ENCODE peak calls at places on chromosome 2, in seven cellular contexts. P, A, S, N, Y, O and Q are unnamed samples. For H3K4me1, the result is how much of the 10 kb centered on the place peaks cover.

GRCh38 chr2:240429341-240429871 is 6.1 kb upstream of the GPC1 start:
- DNase-seq in N (peak), P (no peak), S (no peak), Y (peak), A (no peak), O (no peak), Q (peak)

GRCh38 chr2:86368181-86368824 is 30.9 kb upstream of the REEP1 start:
- DNase-seq in A (peak), N (peak), P (peak), Y (peak), O (peak), S (peak), Q (peak)

GRCh38 chr2:21452263-21452662 is 328.5 kb downstream of the TDRD15 start:
- DNase-seq in O (no peak), A (no peak), P (no peak), Y (peak), N (no peak), S (no peak), Q (no peak)

GRCh38 chr2:237412646-237413292 is 1.2 kb downstream of the COL6A3 start:
- DNase-seq in P (no peak), O (no peak), S (no peak), Y (no peak), A (no peak), N (peak), Q (no peak)

GRCh38 chr2:232028631-232029030 is 67.1 kb downstream of the DIS3L2 start:
- DNase-seq in Y (no peak), A (no peak), S (no peak), P (no peak), N (no peak), O (no peak), Q (no peak)

GRCh38 chr2:96485751-96486643 is 19.2 kb downstream of the NEURL3 start:
- DNase-seq in O (peak), P (peak), S (peak), N (peak), A (no peak), Y (peak), Q (peak)

GRCh38 chr2:54560146-54560881 is 104.2 kb downstream of the SPTBN1 start:
- DNase-seq in P (peak), S (peak), N (peak), A (peak), Y (peak), O (peak), Q (peak)

GRCh38 chr2:206435738-206436137 is 7.6 kb upstream of the ADAM23 start:
- DNase-seq in P (no peak), N (no peak), S (no peak), O (no peak), Y (no peak), A (no peak), Q (no peak)

GRCh38 chr2:193461431-193461946 is 1266.8 kb upstream of the TMEFF2 start:
- DNase-seq in Y (no peak), S (no peak), A (peak), N (no peak), O (no peak), P (no peak), Q (no peak)

GRCh38 chr2:130828461-130828860 is 8.3 kb upstream of the ARHGEF4 start:
- DNase-seq in Y (peak), N (no peak), O (no peak), A (peak), P (no peak), S (no peak), Q (no peak)

DNA sequence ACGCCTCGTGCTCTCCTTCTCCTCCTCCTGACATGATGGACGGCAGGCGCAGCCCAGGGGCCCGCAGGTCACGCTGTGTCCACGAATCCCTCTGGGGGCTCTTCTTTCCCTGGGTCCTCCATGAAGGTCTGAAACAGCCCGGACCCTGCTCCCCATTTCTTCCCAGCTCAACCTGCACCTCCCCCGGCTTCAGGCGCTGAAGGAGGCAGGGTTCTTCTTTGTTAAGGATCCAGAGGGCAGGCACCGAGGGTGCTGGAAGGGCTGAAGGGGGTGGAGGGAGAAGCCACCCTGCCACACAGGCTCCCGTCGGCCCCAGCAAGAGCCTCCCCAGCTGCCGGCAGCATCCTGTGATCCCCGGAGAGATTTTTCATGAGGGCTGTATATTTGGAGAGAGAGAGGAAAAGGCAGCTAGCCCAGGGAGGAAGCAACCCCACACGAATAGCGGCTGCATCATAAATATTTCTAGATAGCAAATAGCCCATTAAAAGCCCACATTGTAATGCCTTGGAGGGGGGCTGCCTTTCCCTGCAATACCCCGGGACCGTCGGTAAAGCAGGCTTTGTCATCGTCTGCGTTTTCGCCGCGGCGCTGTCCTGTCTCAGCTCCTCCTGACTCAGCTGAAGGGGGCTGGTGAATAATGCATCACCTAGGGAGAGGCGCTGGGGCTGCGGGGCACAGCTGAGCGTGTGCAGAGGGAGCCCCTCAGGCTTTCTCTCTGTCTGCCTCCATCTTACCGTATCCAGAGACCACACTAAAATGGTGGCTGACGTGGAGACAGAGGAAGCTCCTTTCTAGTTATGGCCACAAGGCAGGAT is 289.3 kb downstream of the SOX11 start:
- DNase-seq in Y (peak), S (no peak), N (no peak), P (no peak), A (no peak), O (no peak), Q (no peak)
- H3K4me3 ChIP-seq in Y (peak), S (no peak), N (no peak), P (no peak), A (no peak), O (no peak), Q (no peak)

GRCh38 chr2:65602851-65603250 is 170.5 kb upstream of the SPRED2 start:
- DNase-seq in A (no peak), P (no peak), S (no peak), O (no peak), Y (no peak), N (no peak), Q (no peak)

GRCh38 chr2:65607906-65608305 is 175.5 kb upstream of the SPRED2 start:
- DNase-seq in N (no peak), Y (no peak), A (no peak), O (no peak), S (no peak), P (no peak), Q (no peak)

GRCh38 chr2:65604246-65604645 is 171.8 kb upstream of the SPRED2 start:
- DNase-seq in O (no peak), S (no peak), N (no peak), A (peak), P (no peak), Y (peak), Q (no peak)

GRCh38 chr2:65608391-65608790 is 176.0 kb upstream of the SPRED2 start:
- DNase-seq in O (no peak), S (no peak), A (no peak), P (no peak), N (no peak), Y (no peak), Q (no peak)

GRCh38 chr2:65605427-65606058 is 173.1 kb upstream of the SPRED2 start:
- DNase-seq in S (no peak), O (no peak), P (no peak), A (no peak), Y (peak), N (no peak), Q (no peak)
- H3K4me1 ChIP-seq in S (under half), O (under half), P (under half), A (under half), Y (under half), N (under half), Q (under half)

GRCh38 chr2:191839918-191840804 is 6.7 kb downstream of the CAVIN2 start:
- DNase-seq in A (no peak), N (no peak), Y (no peak), O (no peak), P (no peak), S (no peak), Q (no peak)
- H3K4me3 ChIP-seq in A (no peak), N (no peak), Y (no peak), O (no peak), P (no peak), S (no peak), Q (no peak)

DNA sequence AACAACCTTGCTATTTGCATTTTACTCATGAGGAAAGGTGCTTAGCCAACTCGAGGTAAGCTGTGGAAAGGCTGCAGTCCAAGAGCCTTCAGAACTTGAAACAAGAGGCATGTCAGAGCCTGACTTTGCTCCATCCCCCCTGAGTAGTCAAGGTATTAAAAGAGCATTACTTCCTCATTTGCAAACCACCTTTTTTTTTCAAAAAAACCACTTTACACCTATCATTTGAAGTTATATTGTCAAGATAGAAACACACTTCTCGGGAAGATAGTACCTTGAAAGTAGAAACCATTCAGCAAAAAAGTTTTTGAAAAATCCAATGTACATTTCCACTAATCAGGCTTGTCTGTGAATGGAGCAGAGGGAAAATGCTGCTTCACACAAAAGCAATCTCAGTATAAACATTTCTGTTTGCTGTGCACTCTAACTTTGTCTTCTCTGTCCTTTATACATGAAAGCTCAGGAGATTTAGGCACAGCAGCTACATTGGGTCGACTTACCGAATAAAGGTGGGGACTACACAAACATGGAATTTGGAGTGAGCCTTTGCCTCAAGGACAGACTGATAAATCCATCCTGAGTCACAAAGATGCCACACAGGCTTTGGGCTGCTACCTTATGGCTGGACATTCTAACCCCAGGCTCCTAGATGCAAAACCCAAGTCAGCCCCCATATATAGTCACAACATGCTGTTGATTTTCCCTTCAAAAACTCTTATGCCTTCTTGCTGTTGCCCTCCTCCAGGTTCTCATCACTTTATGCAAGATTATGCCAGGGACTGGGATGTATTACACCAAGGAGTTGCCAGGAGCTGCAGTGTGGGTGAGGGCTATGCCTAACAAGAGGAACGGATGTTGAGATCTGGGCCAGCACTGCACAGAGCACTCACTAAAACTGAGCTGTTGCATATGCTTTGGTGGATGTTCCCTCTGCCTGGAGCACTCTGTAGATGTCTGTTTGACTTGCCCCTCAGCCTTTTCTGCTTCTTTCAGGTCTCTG is 41.4 kb upstream of the EML4 start:
- DNase-seq in O (peak), S (peak), N (no peak), Y (no peak), P (peak), A (no peak), Q (no peak)
- H3K4me1 ChIP-seq in O (under half), S (half or more), N (under half), Y (under half), P (half or more), A (under half), Q (under half)

GRCh38 chr2:104853401-104853925 is 452 bp upstream of the POU3F3 start:
- DNase-seq in P (no peak), S (no peak), O (no peak), Y (no peak), N (no peak), A (no peak), Q (no peak)
- H3K4me3 ChIP-seq in P (peak), S (peak), O (peak), Y (peak), N (peak), A (no peak), Q (no peak)

DNA sequence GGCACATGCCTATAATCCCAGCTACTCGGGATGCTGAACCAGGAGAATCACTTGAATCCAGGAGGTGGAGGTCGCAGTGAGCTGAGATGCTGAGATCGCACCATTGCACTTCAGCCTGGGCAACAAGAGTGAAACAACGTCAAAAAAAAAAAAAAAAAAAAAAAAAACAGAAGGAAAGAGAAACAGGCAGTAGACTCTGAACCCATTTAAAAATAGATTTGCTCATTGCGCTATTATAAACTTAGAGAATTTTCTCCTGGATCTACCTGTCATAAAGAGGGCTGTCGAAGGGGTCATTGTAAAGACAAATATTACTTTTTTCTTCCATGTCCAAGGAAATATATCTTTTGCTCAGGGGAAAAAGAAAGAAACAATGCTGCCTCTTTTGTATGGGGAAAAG is 425.0 kb upstream of the ID2 start:
- DNase-seq in Y (peak), S (no peak), A (no peak), P (no peak), N (no peak), O (no peak), Q (no peak)
- H3K4me1 ChIP-seq in Y (under half), S (under half), A (under half), P (under half), N (under half), O (under half), Q (under half)

GRCh38 chr2:11407413-11407812 is 58.5 kb downstream of the E2F6 start:
- DNase-seq in P (no peak), O (no peak), N (no peak), S (no peak), A (no peak), Y (no peak), Q (no peak)

GRCh38 chr2:11402436-11402835 is 58.0 kb upstream of the ROCK2 start:
- DNase-seq in Y (no peak), P (no peak), S (no peak), N (no peak), O (no peak), A (no peak), Q (no peak)

GRCh38 chr2:11406492-11407381 is 59.2 kb downstream of the E2F6 start:
- DNase-seq in S (no peak), Y (peak), A (peak), N (peak), P (no peak), O (no peak), Q (no peak)

GRCh38 chr2:11404381-11405073 is 60.1 kb upstream of the ROCK2 start:
- DNase-seq in A (no peak), P (no peak), O (no peak), S (no peak), N (no peak), Y (no peak), Q (no peak)

DNA sequence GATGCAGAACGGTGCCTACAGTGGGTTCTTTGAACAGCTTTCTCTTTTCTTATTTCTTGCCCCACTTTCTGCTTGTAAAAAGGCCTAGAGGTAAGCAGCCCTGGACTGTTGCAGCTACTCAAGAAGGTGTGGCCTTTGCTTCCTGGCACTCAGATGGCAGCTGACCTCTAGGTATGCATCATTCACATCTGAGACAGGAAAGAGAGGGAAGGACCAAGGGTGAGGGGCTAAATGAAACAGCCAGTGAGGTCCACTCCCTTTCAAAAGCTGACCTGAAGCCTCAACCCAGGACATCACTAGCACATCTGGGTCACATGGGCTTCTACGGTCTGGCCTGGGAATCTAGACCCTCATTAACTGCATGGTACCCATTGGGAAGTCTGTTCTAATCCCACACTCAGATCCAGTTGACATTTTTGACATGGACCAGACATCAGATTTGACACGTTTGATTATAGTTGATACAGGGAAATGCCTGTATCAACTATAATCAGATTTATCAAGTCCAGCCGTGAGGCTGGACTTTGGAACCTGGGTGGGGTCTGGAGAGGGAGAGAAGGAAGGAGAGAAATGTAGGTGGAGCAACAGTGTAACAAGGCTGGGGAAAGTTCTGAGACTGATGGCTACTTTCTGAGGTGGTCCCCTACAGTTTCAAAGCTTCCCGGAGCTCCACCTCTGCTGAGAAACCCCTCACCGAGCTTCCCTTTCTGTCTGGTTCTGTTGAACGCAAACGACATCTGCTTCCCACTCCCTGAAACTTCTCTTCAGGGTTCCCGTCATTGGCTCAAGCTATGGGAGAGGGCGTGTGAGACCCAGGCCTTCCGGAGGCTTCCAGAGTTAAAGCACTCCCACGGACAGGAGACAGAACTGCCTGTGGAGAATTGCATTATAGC is 60.1 kb downstream of the E2F6 start:
- DNase-seq in A (no peak), S (no peak), O (no peak), N (no peak), P (no peak), Y (no peak), Q (no peak)
- H3K4me3 ChIP-seq in A (no peak), S (no peak), O (peak), N (no peak), P (no peak), Y (no peak), Q (no peak)

DNA sequence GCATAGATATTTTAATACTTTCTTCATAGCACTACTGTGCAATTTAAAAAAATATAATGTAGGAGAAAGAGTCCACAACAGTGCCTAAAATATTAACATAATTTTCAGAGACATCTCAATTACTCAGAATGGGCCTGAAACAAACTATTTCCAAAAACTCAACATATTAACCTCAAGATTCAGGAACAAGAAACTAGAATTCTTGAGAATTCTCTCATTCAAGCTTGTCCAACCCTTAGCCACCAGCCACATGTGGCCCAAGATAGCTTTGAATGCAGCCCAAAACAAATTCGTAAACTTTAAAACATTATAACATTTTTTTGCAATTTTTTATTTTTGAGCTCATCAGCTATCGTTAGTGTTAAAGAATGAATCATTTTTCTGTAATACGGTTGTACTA is 35.2 kb downstream of the LNPK start:
- DNase-seq in N (no peak), P (no peak), A (no peak), S (no peak), Y (no peak), O (no peak), Q (no peak)
- H3K4me1 ChIP-seq in N (under half), P (under half), A (under half), S (under half), Y (under half), O (under half), Q (under half)